ENCODE peak calls at places on chromosomes 13 and 19, in eight cellular contexts. C is amniotic stem cell; X is NCI-H774; O is KBM-7; L is stimulated activated CD4-positive, alpha-beta T cell treated with anti-CD3 and anti-CD28 coated beads, Interleukin-2, amount 100 ng/mL, for 24 hours; K is NCI-H460; B is neuronal stem cell; V is glomerular endothelial cell. S is an unnamed sample.
A peak's percentile ranks its signal among the peaks of the same experiment; 100 is the strongest.

GRCh38 chr13:41199526-41199925 is 5.2 kb upstream of the KBTBD7 start:
- DNase-seq in C (no peak), X (peak; percentile 2), O (peak; percentile 34), L (no peak), K (no peak), B (no peak), V (no peak), S (no peak)

GRCh38 chr19:49533551-49534488 is 6.0 kb downstream of the RCN3 start:
- DNase-seq in C (no peak), X (peak; percentile 47), O (peak; percentile 75), L (peak; percentile 88), K (peak; percentile 32), B (peak; percentile 71), V (no peak), S (peak; percentile 74)

GRCh38 chr13:98254541-98254940 is 77.5 kb upstream of the RNF113B start:
- DNase-seq in C (peak; percentile 34), X (no peak), O (no peak), L (no peak), K (no peak), B (no peak), V (no peak), S (no peak)

GRCh38 chr13:73677041-73677589 is 457.1 kb downstream of the KLF12 start:
- DNase-seq in C (no peak), X (no peak), O (no peak), L (no peak), K (peak; percentile 69), B (no peak), V (peak; percentile 83), S (no peak)

GRCh38 chr13:99528547-99528946 is 27.3 kb downstream of the TM9SF2 start:
- DNase-seq in C (no peak), X (peak; percentile 3), O (peak; percentile 27), L (no peak), K (no peak), B (no peak), V (no peak), S (peak; percentile 13)

GRCh38 chr13:105497597-105497996 is 1037.9 kb downstream of the EFNB2 start:
- DNase-seq in C (no peak), X (no peak), O (no peak), L (no peak), K (no peak), B (no peak), V (no peak), S (no peak)

GRCh38 chr19:2014731-2015610 is 543 bp downstream of the BTBD2 start:
- DNase-seq in C (no peak), X (no peak), O (no peak), L (no peak), K (no peak), B (peak; percentile 35), V (no peak), S (peak; percentile 45)

GRCh38 chr13:24176351-24177101 is 16.0 kb downstream of the SPATA13 start:
- DNase-seq in C (no peak), X (no peak), O (no peak), L (no peak), K (no peak), B (no peak), V (no peak), S (peak; percentile 50)

GRCh38 chr13:66659291-66660012 is 570.7 kb downstream of the PCDH9 start:
- DNase-seq in C (no peak), X (no peak), O (no peak), L (no peak), K (no peak), B (no peak), V (no peak), S (no peak)

GRCh38 chr13:64877176-64877575 is 2353.0 kb downstream of the PCDH9 start:
- DNase-seq in C (no peak), X (no peak), O (no peak), L (no peak), K (no peak), B (no peak), V (no peak), S (no peak)

GRCh38 chr13:47549219-47549752 is 451.8 kb downstream of the SUCLA2 start:
- DNase-seq in C (no peak), X (no peak), O (no peak), L (no peak), K (no peak), B (no peak), V (no peak), S (no peak)

GRCh38 chr13:54018485-54018884 is 989.9 kb downstream of the OLFM4 start:
- DNase-seq in C (no peak), X (no peak), O (no peak), L (no peak), K (no peak), B (no peak), V (no peak), S (no peak)

GRCh38 chr13:112956516-112957294 is 12.3 kb upstream of the MCF2L start:
- DNase-seq in C (no peak), X (no peak), O (no peak), L (no peak), K (no peak), B (peak; percentile 56), V (no peak), S (no peak)

GRCh38 chr13:21365574-21365973 is 93.5 kb downstream of the ZDHHC20 start:
- DNase-seq in C (no peak), X (no peak), O (no peak), L (no peak), K (no peak), B (no peak), V (no peak), S (no peak)

GRCh38 chr13:59531571-59532091 is 632.1 kb downstream of the DIAPH3 start:
- DNase-seq in C (peak; percentile 61), X (peak; percentile 5), O (peak; percentile 91), L (no peak), K (peak; percentile 9), B (no peak), V (peak; percentile 96), S (peak; percentile 90)

GRCh38 chr19:45444318-45445041 is 20.8 kb upstream of the ERCC1 start:
- DNase-seq in C (peak; percentile 76), X (peak; percentile 71), O (peak; percentile 62), L (peak; percentile 83), K (peak; percentile 72), B (peak; percentile 88), V (no peak), S (peak; percentile 75)

GRCh38 chr19:29001006-29001921 is 211.7 kb downstream of the UQCRFS1 start:
- DNase-seq in C (no peak), X (no peak), O (no peak), L (no peak), K (no peak), B (no peak), V (no peak), S (no peak)

GRCh38 chr19:8552810-8553209 is 24.4 kb downstream of the MYO1F start:
- DNase-seq in C (no peak), X (peak; percentile 5), O (no peak), L (no peak), K (no peak), B (no peak), V (no peak), S (peak; percentile 56)